ENCODE peak calls at places on chromosomes 2 and 18, in ten cellular contexts. D, R, U, Q, F, V, M, E, Y and C are unnamed samples.

GRCh38 chr2:169815849-169816248 is 8.9 kb downstream of the METTL5 start:
- DNase-seq in D (no peak), R (peak), U (peak), Q (no peak), F (no peak), V (no peak), M (peak), E (no peak), Y (no peak), C (no peak)

GRCh38 chr2:76080154-76080553 is 369.4 kb upstream of the GCFC2 start:
- DNase-seq in D (no peak), R (no peak), U (peak), Q (no peak), F (no peak), V (no peak), M (no peak), E (no peak), Y (no peak), C (no peak)

GRCh38 chr2:215052810-215053209 is 85.6 kb downstream of the ABCA12 start:
- DNase-seq in D (no peak), R (no peak), U (no peak), Q (no peak), F (no peak), V (no peak), M (no peak), E (no peak), Y (no peak), C (no peak)

GRCh38 chr2:621303-622099 is 55.7 kb downstream of the TMEM18 start:
- DNase-seq in D (no peak), R (no peak), U (no peak), Q (no peak), F (no peak), V (no peak), M (no peak), E (no peak), Y (no peak), C (no peak)

GRCh38 chr18:55551227-55551626 is 36.8 kb downstream of the TCF4 start:
- DNase-seq in D (no peak), R (no peak), U (no peak), Q (no peak), F (no peak), V (no peak), M (no peak), E (no peak), Y (no peak), C (no peak)

GRCh38 chr2:226079677-226080076 is 680.2 kb downstream of the NYAP2 start:
- DNase-seq in D (no peak), R (no peak), U (no peak), Q (no peak), F (no peak), V (no peak), M (peak), E (no peak), Y (no peak), C (no peak)

GRCh38 chr2:195587966-195588365 is 69.1 kb upstream of the SLC39A10 start:
- DNase-seq in D (no peak), R (no peak), U (no peak), Q (no peak), F (no peak), V (no peak), M (no peak), E (no peak), Y (no peak), C (no peak)

GRCh38 chr2:207635468-207636200 is 10.4 kb upstream of the METTL21A start:
- DNase-seq in D (no peak), R (no peak), U (peak), Q (no peak), F (no peak), V (no peak), M (no peak), E (no peak), Y (no peak), C (no peak)

GRCh38 chr2:95359035-95359434 is 43.5 kb upstream of the FAHD2A start:
- DNase-seq in D (no peak), R (no peak), U (peak), Q (no peak), F (no peak), V (no peak), M (peak), E (no peak), Y (no peak), C (no peak)

GRCh38 chr18:36628435-36629094 is 200.2 kb downstream of the TPGS2 start:
- DNase-seq in D (no peak), R (no peak), U (peak), Q (no peak), F (no peak), V (no peak), M (no peak), E (no peak), Y (no peak), C (no peak)

GRCh38 chr2:188561473-188561979 is 269.9 kb downstream of the GULP1 start:
- DNase-seq in D (no peak), R (no peak), U (no peak), Q (no peak), F (no peak), V (no peak), M (no peak), E (no peak), Y (no peak), C (no peak)

GRCh38 chr2:226398580-226398979 is 401.0 kb downstream of the IRS1 start:
- DNase-seq in D (no peak), R (no peak), U (no peak), Q (no peak), F (no peak), V (no peak), M (peak), E (no peak), Y (no peak), C (no peak)